ENCODE peak calls at places on chromosomes 13 and 19, in four cellular contexts. G is GM12878, T is K562, F is H1. W is an unnamed sample.

GRCh38 chr13:24217601-24218281 is 57.2 kb downstream of the SPATA13 start:
- DNase-seq in T (no peak), F (no peak), G (no peak), W (peak; percentile 72)

GRCh38 chr13:87661471-87661870 is 9.7 kb upstream of the SLITRK5 start:
- DNase-seq in T (no peak), F (no peak), G (no peak), W (no peak)

GRCh38 chr19:6739884-6740588 is 556 bp downstream of the TRIP10 start:
- DNase-seq in T (peak; percentile 68), F (no peak), G (no peak), W (no peak)

GRCh38 chr13:48319458-48320395 is 16.2 kb downstream of the RB1 start:
- DNase-seq in G (no peak), T (no peak), F (no peak), W (no peak)

GRCh38 chr19:55543567-55543966 is 1.8 kb downstream of the SBK3 start:
- DNase-seq in G (no peak), T (no peak), F (no peak), W (no peak)

GRCh38 chr19:52722062-52723005 is 12.5 kb downstream of the ZNF611 start:
- DNase-seq in T (no peak), G (no peak), F (no peak), W (no peak)

GRCh38 chr13:98254541-98254940 is 77.5 kb upstream of the RNF113B start:
- DNase-seq in G (no peak), F (no peak), T (no peak), W (no peak)

GRCh38 chr13:22061371-22061805 is 390.5 kb downstream of the FGF9 start:
- DNase-seq in T (no peak), F (no peak), G (peak; percentile 51), W (no peak)

GRCh38 chr19:10888421-10888866 is 17.1 kb downstream of the CARM1 start:
- DNase-seq in G (no peak), T (no peak), F (peak; percentile 53), W (no peak)

GRCh38 chr19:21022996-21023395 is 2.5 kb downstream of the ZNF430 start:
- DNase-seq in G (no peak), F (no peak), T (no peak), W (peak; percentile 15)
- TF ChIP-seq JUND in G (no peak), F (no peak), T (no peak), W (no peak)

DNA sequence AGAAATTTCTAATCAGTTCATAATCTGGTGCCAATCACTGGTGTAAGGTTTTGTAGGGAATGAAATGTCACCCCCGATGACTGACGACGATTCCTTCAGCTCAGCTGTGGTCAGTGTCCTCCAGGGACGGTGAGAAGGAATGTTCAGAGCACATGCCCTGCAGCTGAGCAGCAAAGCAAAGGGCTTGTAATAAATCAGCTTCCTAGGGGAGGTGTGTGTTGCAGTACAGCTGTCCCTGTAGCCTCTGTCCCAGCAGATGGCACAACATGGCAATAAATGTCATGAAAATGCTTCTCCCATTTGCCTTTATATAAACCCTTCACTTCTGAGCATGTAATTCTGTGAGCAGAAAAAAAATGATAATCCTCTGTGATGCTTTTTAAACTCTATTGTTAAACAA is 102.4 kb downstream of the FAM216B start:
- DNase-seq in F (no peak), G (no peak), T (no peak), W (no peak)
- TF ChIP-seq CBX5 in F (no peak), G (no peak), T (no peak), W (no peak)

GRCh38 chr19:49010453-49010852 is 6.4 kb downstream of the LHB start:
- DNase-seq in G (no peak), T (no peak), F (no peak), W (no peak)

GRCh38 chr19:49006905-49007304 is 10.0 kb downstream of the LHB start:
- DNase-seq in F (no peak), T (no peak), G (no peak), W (no peak)

GRCh38 chr19:49009828-49010227 is 7.1 kb downstream of the LHB start:
- DNase-seq in G (no peak), F (no peak), T (no peak), W (no peak)

GRCh38 chr19:49004133-49004532 is 10.4 kb downstream of the RUVBL2 start:
- DNase-seq in G (no peak), T (no peak), F (no peak), W (no peak)

DNA sequence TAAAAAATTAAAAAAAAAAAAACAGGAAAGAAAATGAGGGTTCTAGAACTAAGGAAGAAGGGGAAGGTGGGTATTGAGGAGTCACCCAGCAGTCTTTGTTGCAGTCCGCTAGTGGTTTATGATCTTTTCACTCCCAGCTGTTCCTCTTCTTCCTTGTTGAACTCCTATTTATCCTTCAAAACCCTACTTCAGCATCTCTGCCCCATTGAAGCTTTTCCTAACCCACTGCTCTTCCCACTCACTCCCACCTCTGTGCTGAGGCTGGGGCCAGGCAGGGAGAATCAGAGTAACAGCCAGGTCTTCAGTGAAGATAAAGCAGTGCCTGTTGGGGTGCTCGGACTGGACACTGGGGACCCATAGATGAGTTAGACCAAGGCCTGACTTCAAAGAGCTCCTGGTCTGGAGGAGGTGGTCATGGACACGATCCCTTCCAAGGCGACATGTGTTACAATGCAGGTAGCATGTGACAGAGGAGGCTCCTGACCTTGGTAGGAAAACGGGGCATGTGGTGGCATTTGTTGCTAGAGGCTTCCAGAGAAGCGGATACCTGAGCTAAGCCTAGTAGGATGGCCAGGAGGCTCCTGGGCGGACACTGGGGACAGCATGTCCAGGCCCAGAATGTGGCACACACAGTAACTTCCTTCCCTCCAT is 11.4 kb downstream of the RUVBL2 start:
- DNase-seq in T (no peak), F (no peak), G (no peak), W (no peak)
- H3K36me3 ChIP-seq in T (peaks cover 77% of the 10 kb centered on the region), F (peaks cover 42% of the 10 kb centered on the region), G (peaks cover 22% of the 10 kb centered on the region), W (peaks cover 27% of the 10 kb centered on the region)

DNA sequence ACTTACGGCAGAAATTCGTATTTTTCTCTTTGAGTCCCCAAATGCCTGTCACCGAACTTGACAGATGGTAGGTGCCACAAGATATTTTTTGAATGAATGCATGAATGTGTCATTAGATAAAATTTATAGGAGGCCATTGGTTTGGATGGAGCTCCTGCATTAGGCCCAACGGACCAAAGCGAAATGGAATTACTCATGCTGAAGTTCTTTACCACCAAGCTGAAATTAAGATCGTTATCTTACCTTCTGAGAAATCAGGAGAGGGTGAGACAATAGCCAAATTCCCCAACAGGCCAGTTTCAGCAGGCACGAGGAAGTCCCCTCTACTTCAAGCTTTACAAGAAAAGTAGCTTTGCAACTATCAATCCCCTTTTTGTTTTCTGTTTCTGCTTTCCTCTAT is 452.5 kb upstream of the ARGLU1 start:
- DNase-seq in G (no peak), F (no peak), T (no peak), W (no peak)
- TF ChIP-seq JUND in G (no peak), F (no peak), T (no peak), W (no peak)

GRCh38 chr19:43625918-43626579 is 6.6 kb upstream of the ZNF428 start:
- DNase-seq in F (no peak), T (peak; percentile 86), G (no peak), W (no peak)
- TF ChIP-seq CBX5 in F (no peak), T (no peak), G (no peak), W (no peak)

GRCh38 chr13:96671073-96671472 is 323.2 kb downstream of the OXGR1 start:
- DNase-seq in F (no peak), G (no peak), T (no peak), W (no peak)

GRCh38 chr13:96677029-96677428 is 317.2 kb downstream of the OXGR1 start:
- DNase-seq in G (no peak), T (no peak), F (no peak), W (no peak)

GRCh38 chr13:96678801-96679200 is 315.5 kb downstream of the OXGR1 start:
- DNase-seq in G (no peak), T (no peak), F (no peak), W (no peak)

GRCh38 chr13:96672016-96672415 is 322.3 kb downstream of the OXGR1 start:
- DNase-seq in G (no peak), F (no peak), T (no peak), W (no peak)

DNA sequence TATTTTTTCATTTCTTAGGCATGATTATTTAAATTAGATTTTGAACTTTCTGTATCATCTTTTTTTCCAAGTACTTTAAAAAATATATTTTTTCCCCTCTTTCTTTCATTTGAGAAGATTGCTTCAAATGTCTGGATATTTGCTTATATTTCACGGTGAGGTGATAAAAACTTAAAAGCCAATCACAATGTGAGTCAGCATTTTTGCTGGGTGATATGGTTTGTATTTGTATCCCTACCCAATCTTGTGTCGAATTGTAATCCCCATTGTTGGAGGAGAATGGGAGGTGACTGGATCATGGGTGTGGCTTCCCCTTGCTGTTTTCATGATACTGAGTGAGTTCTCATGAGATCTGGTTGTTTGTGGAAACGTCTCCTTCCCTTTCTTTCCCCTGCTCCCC is 320.5 kb downstream of the OXGR1 start:
- DNase-seq in G (no peak), T (no peak), F (no peak), W (no peak)
- H3K36me3 ChIP-seq in G (no peaks in the 10 kb centered on the region), T (no peaks in the 10 kb centered on the region), F (no peaks in the 10 kb centered on the region), W (no peaks in the 10 kb centered on the region)

W was measured in HepG2.